ENCODE peak calls at places on chromosomes 4 and X, in six cellular contexts. R, T, M, L, X and U are unnamed samples.

GRCh38 chrX:133923113-133923512 is 62.3 kb downstream of the GPC3 start:
- DNase-seq in L (no peak), R (no peak), M (no peak), T (peak; percentile 11), X (peak; percentile 31), U (no peak)

GRCh38 chr4:85369703-85370380 is 105.1 kb upstream of the ARHGAP24 start:
- DNase-seq in M (no peak), L (no peak), R (no peak), X (no peak), T (no peak), U (no peak)

GRCh38 chr4:56160631-56161030 is 211.9 kb downstream of the CEP135 start:
- DNase-seq in T (no peak), L (no peak), X (no peak), R (no peak), M (peak; percentile 83), U (no peak)

GRCh38 chr4:94653095-94653649 is 104.6 kb upstream of the BMPR1B start:
- DNase-seq in T (peak; percentile 22), L (no peak), X (no peak), R (no peak), M (no peak), U (peak; percentile 49)

GRCh38 chrX:132953358-132953757 is 5.1 kb downstream of the HS6ST2 start:
- DNase-seq in R (peak; percentile 21), M (no peak), T (no peak), L (no peak), X (no peak), U (no peak)

GRCh38 chr4:153676984-153677383 is 7.1 kb upstream of the TLR2 start:
- DNase-seq in L (peak; percentile 38), R (no peak), M (no peak), X (no peak), T (peak; percentile 86), U (no peak)

GRCh38 chr4:147984065-147984777 is 252.3 kb downstream of the ARHGAP10 start:
- DNase-seq in L (peak; percentile 31), M (peak; percentile 39), R (no peak), X (peak; percentile 14), T (peak; percentile 53), U (peak; percentile 32)

GRCh38 chr4:40264995-40265909 is 68.4 kb downstream of the RHOH start:
- DNase-seq in M (no peak), R (peak; percentile 20), L (no peak), T (peak; percentile 38), X (peak; percentile 74), U (peak; percentile 30)

GRCh38 chr4:24736066-24736465 is 59.3 kb upstream of the SOD3 start:
- DNase-seq in L (peak; percentile 11), X (no peak), M (peak; percentile 30), R (no peak), T (peak; percentile 45), U (no peak)

GRCh38 chrX:13506574-13506973 is 62.8 kb upstream of the EGFL6 start:
- DNase-seq in R (peak; percentile 53), L (peak; percentile 25), X (peak; percentile 34), M (peak; percentile 39), T (peak; percentile 48), U (no peak)

GRCh38 chr4:3531306-3531886 is 826 bp downstream of the LRPAP1 start:
- DNase-seq in T (peak; percentile 13), X (no peak), M (no peak), R (no peak), L (no peak), U (no peak)

GRCh38 chr4:27844359-27844758 is 983.7 kb downstream of the STIM2 start:
- DNase-seq in T (no peak), M (no peak), L (no peak), R (no peak), X (no peak), U (no peak)

GRCh38 chr4:155392486-155393184 is 15.9 kb upstream of the MAP9 start:
- DNase-seq in T (peak; percentile 86), L (peak; percentile 66), X (no peak), M (no peak), R (no peak), U (no peak)

GRCh38 chr4:88251914-88252313 is 32.4 kb downstream of the PPM1K start:
- DNase-seq in L (no peak), T (no peak), M (no peak), R (no peak), X (no peak), U (no peak)

GRCh38 chr4:114100288-114101031 is 121.0 kb upstream of the ARSJ start:
- DNase-seq in M (no peak), T (no peak), R (no peak), L (no peak), X (no peak), U (no peak)

GRCh38 chr4:9894604-9895361 is 113.3 kb downstream of the DRD5 start:
- DNase-seq in T (no peak), M (no peak), X (no peak), R (no peak), L (no peak), U (no peak)

GRCh38 chrX:152313529-152314302 is 137.4 kb downstream of the GABRA3 start:
- DNase-seq in X (peak; percentile 51), L (no peak), T (peak; percentile 0), R (no peak), M (no peak), U (no peak)

GRCh38 chrX:82127228-82128123 is 925.6 kb downstream of the SH3BGRL start:
- DNase-seq in R (no peak), X (peak; percentile 89), M (no peak), L (no peak), T (no peak), U (no peak)

GRCh38 chr4:125155251-125155650 is 159.5 kb upstream of the FAT4 start:
- DNase-seq in T (no peak), X (peak; percentile 30), M (no peak), R (no peak), L (no peak), U (no peak)

GRCh38 chr4:119212964-119213606 is 572 bp downstream of the USP53 start:
- DNase-seq in M (peak; percentile 83), T (peak; percentile 93), X (peak; percentile 83), R (peak; percentile 84), L (peak; percentile 92), U (peak; percentile 67)

GRCh38 chrX:130885508-130885907 is 17.5 kb downstream of the ENOX2 start:
- DNase-seq in T (no peak), L (no peak), R (no peak), M (no peak), X (no peak), U (no peak)

GRCh38 chr4:153153339-153153851 is 50.8 kb upstream of the TRIM2 start:
- DNase-seq in T (peak; percentile 30), M (peak; percentile 74), L (peak; percentile 36), R (peak; percentile 16), X (peak; percentile 54), U (no peak)

GRCh38 chr4:169848018-169848417 is 90.3 kb upstream of the HPF1 start:
- DNase-seq in M (peak; percentile 47), T (no peak), X (no peak), R (no peak), L (no peak), U (no peak)

GRCh38 chr4:37737456-37737855 is 51.3 kb upstream of the RELL1 start:
- DNase-seq in R (no peak), T (peak; percentile 83), L (peak; percentile 9), M (no peak), X (no peak), U (no peak)

GRCh38 chrX:2516612-2517011 is 15.8 kb upstream of the DHRSX start:
- DNase-seq in T (no peak), X (no peak), M (no peak), R (no peak), L (no peak), U (no peak)

GRCh38 chr4:138007572-138007971 is 234.6 kb downstream of the SLC7A11 start:
- DNase-seq in R (no peak), L (peak; percentile 12), M (no peak), X (no peak), T (peak; percentile 28), U (peak; percentile 4)

GRCh38 chr4:112127736-112128322 is 17.4 kb upstream of the FAM241A start:
- DNase-seq in M (no peak), X (no peak), T (peak; percentile 73), L (no peak), R (no peak), U (no peak)

GRCh38 chr4:55312491-55313101 is 33.4 kb upstream of the SRD5A3 start:
- DNase-seq in T (peak; percentile 66), M (peak; percentile 36), R (peak; percentile 20), X (peak; percentile 42), L (peak; percentile 27), U (no peak)

GRCh38 chr4:20178902-20179576 is 72.7 kb upstream of the SLIT2 start:
- DNase-seq in R (no peak), X (no peak), M (no peak), T (no peak), L (no peak), U (no peak)

GRCh38 chrX:153780678-153781427 is at the start of gene SRPK3:
- DNase-seq in T (no peak), R (no peak), M (no peak), L (no peak), X (no peak), U (no peak)

GRCh38 chr4:143359794-143360193 is 23.1 kb downstream of the GAB1 start:
- DNase-seq in L (no peak), R (no peak), X (no peak), T (no peak), M (no peak), U (no peak)

GRCh38 chr4:151979835-151980234 is 219.0 kb upstream of the GATB start:
- DNase-seq in R (no peak), X (no peak), M (no peak), L (no peak), T (no peak), U (no peak)

GRCh38 chr4:109967798-109968520 is 55.3 kb downstream of the EGF start:
- DNase-seq in L (peak; percentile 43), R (no peak), M (peak; percentile 36), X (no peak), T (peak; percentile 61), U (no peak)

GRCh38 chr4:129968366-129968765 is 872.4 kb downstream of the C4orf33 start:
- DNase-seq in R (no peak), M (no peak), T (no peak), L (no peak), X (no peak), U (no peak)

GRCh38 chrX:134926864-134927263 is 63.9 kb upstream of the SMIM10 start:
- DNase-seq in L (no peak), R (no peak), M (no peak), T (no peak), X (no peak), U (no peak)

GRCh38 chr4:158496030-158496741 is 25.5 kb upstream of the RXFP1 start:
- DNase-seq in X (peak; percentile 38), R (no peak), T (peak; percentile 14), L (peak; percentile 43), M (peak; percentile 60), U (no peak)

GRCh38 chr4:38069271-38069760 is 109.1 kb downstream of the PTTG2 start:
- DNase-seq in X (peak; percentile 67), T (peak; percentile 56), M (peak; percentile 85), L (no peak), R (peak; percentile 78), U (no peak)

GRCh38 chrX:113269203-113269602 is 428.6 kb upstream of the AMOT start:
- DNase-seq in X (no peak), M (no peak), L (no peak), T (no peak), R (no peak), U (no peak)